ENCODE peak calls at places on chromosomes 13 and 19, in nine cellular contexts. T is T-helper 2 cell; R is activated T-cell treated with anti-CD3 and anti-CD28 coated beads for 1 hour; L is NAMALWA; B is neural crest cell; P is nephron progenitor cell; U is CD8-positive, alpha-beta memory T cell; E is body of pancreas; A is AG08395. K is an unnamed sample.

GRCh38 chr13:97136418-97136817 is 85.7 kb upstream of the MBNL2 start:
- DNase-seq in A (no peak), L (no peak), E (no peak), U (no peak), T (no peak), P (no peak), B (no peak), R (no peak), K (no peak)

GRCh38 chr19:49862411-49863253 is 4.7 kb downstream of the PNKP start:
- DNase-seq in E (peak; percentile 8), T (no peak), R (no peak), B (no peak), U (no peak), P (peak; percentile 53), L (peak; percentile 44), A (no peak), K (no peak)

GRCh38 chr19:9806781-9807180 is 12.1 kb downstream of the FBXL12 start:
- DNase-seq in T (no peak), U (no peak), P (no peak), B (no peak), R (no peak), E (no peak), A (no peak), L (no peak), K (no peak)

GRCh38 chr19:55366790-55367189 is 3.5 kb downstream of the IL11 start:
- DNase-seq in L (no peak), U (no peak), A (no peak), P (no peak), R (no peak), T (no peak), E (no peak), B (no peak), K (no peak)

GRCh38 chr19:55066107-55066709 is 3.3 kb upstream of the RDH13 start:
- DNase-seq in B (no peak), L (no peak), E (no peak), A (no peak), P (peak; percentile 44), R (no peak), U (no peak), T (no peak), K (no peak)

GRCh38 chr13:111790621-111791020 is 276.3 kb upstream of the SOX1 start:
- DNase-seq in P (no peak), A (no peak), B (no peak), U (no peak), T (no peak), E (no peak), R (no peak), L (no peak), K (no peak)

GRCh38 chr13:40755082-40755755 is 15.8 kb downstream of the MRPS31 start:
- DNase-seq in T (no peak), U (no peak), P (no peak), B (no peak), A (no peak), L (no peak), E (no peak), R (no peak), K (no peak)

GRCh38 chr13:75329723-75330122 is 152.2 kb downstream of the TBC1D4 start:
- DNase-seq in L (no peak), B (no peak), T (no peak), U (no peak), E (no peak), P (no peak), R (no peak), A (no peak), K (no peak)

GRCh38 chr13:50512602-50513527 is 330.6 kb downstream of the DLEU7 start:
- DNase-seq in L (peak; percentile 83), T (no peak), R (peak; percentile 16), P (peak; percentile 38), B (peak; percentile 24), E (peak; percentile 57), A (peak; percentile 59), U (peak; percentile 28), K (no peak)

GRCh38 chr19:45125975-45126493 is 33.1 kb downstream of the PPP1R37 start:
- DNase-seq in L (peak; percentile 73), E (peak; percentile 74), U (peak; percentile 61), A (peak; percentile 62), T (peak; percentile 47), P (peak; percentile 78), B (peak; percentile 64), R (peak; percentile 56), K (no peak)

GRCh38 chr19:5563941-5564612 is 3.7 kb downstream of the TINCR start:
- DNase-seq in B (no peak), A (peak; percentile 59), R (no peak), U (no peak), P (no peak), L (no peak), E (no peak), T (no peak), K (no peak)

GRCh38 chr19:44904426-44904994 is 1.1 kb upstream of the APOE start:
- DNase-seq in R (no peak), B (no peak), T (no peak), U (no peak), L (peak; percentile 43), P (no peak), E (no peak), A (no peak), K (no peak)

GRCh38 chr19:43570174-43570791 is 5.0 kb downstream of the XRCC1 start:
- DNase-seq in U (no peak), A (no peak), T (no peak), E (peak; percentile 26), L (peak; percentile 59), B (no peak), R (no peak), P (no peak), K (no peak)

GRCh38 chr13:43946281-43946680 is 66.6 kb downstream of the LACC1 start:
- DNase-seq in E (no peak), L (no peak), A (no peak), B (no peak), R (no peak), T (no peak), U (no peak), P (no peak), K (no peak)

GRCh38 chr19:11659612-11660011 is 62.3 kb downstream of the ZNF627 start:
- DNase-seq in L (peak; percentile 47), T (no peak), U (no peak), B (no peak), P (no peak), E (no peak), A (peak; percentile 26), R (no peak), K (no peak)

GRCh38 chr13:112782433-112783010 is 92.7 kb downstream of the ATP11A start:
- DNase-seq in L (no peak), B (no peak), T (no peak), R (no peak), A (no peak), E (no peak), P (no peak), U (no peak), K (no peak)

GRCh38 chr13:103757361-103757760 is 691.1 kb upstream of the SLC10A2 start:
- DNase-seq in P (no peak), U (no peak), B (no peak), E (no peak), A (no peak), T (no peak), R (no peak), L (peak; percentile 10), K (no peak)

GRCh38 chr13:26601669-26602068 is 44.2 kb downstream of the WASF3 start:
- DNase-seq in R (no peak), E (no peak), A (peak; percentile 71), P (no peak), L (peak; percentile 59), U (no peak), B (no peak), T (no peak), K (no peak)

GRCh38 chr13:24161010-24161775 is 673 bp downstream of the SPATA13 start:
- DNase-seq in B (no peak), U (peak; percentile 55), L (peak; percentile 59), T (peak; percentile 7), A (peak; percentile 21), E (peak; percentile 85), R (peak; percentile 19), P (peak; percentile 54), K (no peak)

GRCh38 chr13:52405767-52406494 is at the start of gene THSD1:
- DNase-seq in A (peak; percentile 80), R (no peak), U (peak; percentile 4), E (peak; percentile 13), L (no peak), T (no peak), P (peak; percentile 57), B (no peak), K (no peak)

GRCh38 chr13:48975101-48975925 is at the start of gene FNDC3A:
- DNase-seq in E (peak; percentile 67), L (peak; percentile 69), U (peak; percentile 88), T (no peak), R (peak; percentile 44), B (peak; percentile 14), A (peak; percentile 90), P (peak; percentile 86), K (no peak)

GRCh38 chr13:33487575-33488243 is 202.2 kb upstream of the STARD13 start:
- DNase-seq in P (no peak), L (peak; percentile 41), U (no peak), T (no peak), A (peak; percentile 62), R (no peak), B (no peak), E (peak; percentile 27), K (no peak)

GRCh38 chr19:13398780-13399726 is 107.2 kb downstream of the CACNA1A start:
- DNase-seq in U (no peak), P (no peak), T (no peak), E (peak; percentile 9), L (no peak), A (peak; percentile 93), B (no peak), R (no peak), K (peak; percentile 53)